ENCODE peak calls at places on chromosome 18, in eight cellular contexts. One of them, this sample, is unnamed.
A peak's percentile ranks its signal among the peaks of the same experiment; 100 is the strongest.

GRCh38 chr18:63265322-63265721 is 54.2 kb downstream of the BCL2 start:
- DNase-seq in K562: no peak
- DNase-seq in GM12878: no peak
- DNase-seq in HCT116: no peak
- DNase-seq in A549: no peak
- DNase-seq in Panc1: no peak
- DNase-seq in HL-60: no peak
- DNase-seq in SK-N-SH: no peak
- DNase-seq in this sample: no peak

GRCh38 chr18:53225567-53226325 is 885.7 kb downstream of the DCC start:
- DNase-seq in A549: no peak
- DNase-seq in SK-N-SH: no peak
- DNase-seq in HL-60: no peak
- DNase-seq in Panc1: no peak
- DNase-seq in HCT116: no peak
- DNase-seq in K562: no peak
- DNase-seq in GM12878: no peak
- DNase-seq in this sample: no peak

GRCh38 chr18:30160124-30160523 is 882.4 kb downstream of the DSC3 start:
- DNase-seq in SK-N-SH: no peak
- DNase-seq in Panc1: no peak
- DNase-seq in GM12878: no peak
- DNase-seq in HL-60: no peak
- DNase-seq in A549: no peak
- DNase-seq in HCT116: no peak
- DNase-seq in K562: no peak
- DNase-seq in this sample: no peak

GRCh38 chr18:59376351-59376935 is 17.4 kb upstream of the LMAN1 start:
- DNase-seq in SK-N-SH: no peak
- DNase-seq in HL-60: no peak
- DNase-seq in GM12878: no peak
- DNase-seq in Panc1: no peak
- DNase-seq in HCT116: no peak
- DNase-seq in A549: no peak
- DNase-seq in K562: no peak
- DNase-seq in this sample: no peak

GRCh38 chr18:73980289-73980979 is 167.2 kb downstream of the FBXO15 start:
- DNase-seq in K562: peak; percentile 29
- DNase-seq in Panc1: peak; percentile 5
- DNase-seq in HL-60: no peak
- DNase-seq in SK-N-SH: peak; percentile 25
- DNase-seq in A549: peak; percentile 27
- DNase-seq in GM12878: no peak
- DNase-seq in HCT116: peak; percentile 4
- DNase-seq in this sample: peak; percentile 66

GRCh38 chr18:4007846-4008245 is 447.3 kb downstream of the DLGAP1 start:
- DNase-seq in HCT116: no peak
- DNase-seq in HL-60: no peak
- DNase-seq in A549: no peak
- DNase-seq in SK-N-SH: no peak
- DNase-seq in K562: no peak
- DNase-seq in GM12878: no peak
- DNase-seq in Panc1: no peak
- DNase-seq in this sample: no peak

GRCh38 chr18:78133729-78134128 is 845.9 kb upstream of the SALL3 start:
- DNase-seq in A549: no peak
- DNase-seq in HCT116: no peak
- DNase-seq in Panc1: no peak
- DNase-seq in K562: no peak
- DNase-seq in HL-60: no peak
- DNase-seq in GM12878: no peak
- DNase-seq in SK-N-SH: no peak
- DNase-seq in this sample: no peak

GRCh38 chr18:79345981-79346380 is 49.7 kb upstream of the NFATC1 start:
- DNase-seq in K562: no peak
- DNase-seq in SK-N-SH: no peak
- DNase-seq in HL-60: no peak
- DNase-seq in GM12878: no peak
- DNase-seq in HCT116: no peak
- DNase-seq in A549: no peak
- DNase-seq in Panc1: no peak
- DNase-seq in this sample: no peak

GRCh38 chr18:48023334-48024008 is 93.0 kb upstream of the SMAD2 start:
- DNase-seq in K562: peak; percentile 44
- DNase-seq in GM12878: no peak
- DNase-seq in Panc1: no peak
- DNase-seq in HCT116: peak; percentile 52
- DNase-seq in HL-60: no peak
- DNase-seq in SK-N-SH: peak; percentile 89
- DNase-seq in A549: peak; percentile 76
- DNase-seq in this sample: peak; percentile 83

GRCh38 chr18:68769423-68769822 is 28.5 kb upstream of the CCDC102B start:
- DNase-seq in HCT116: no peak
- DNase-seq in SK-N-SH: no peak
- DNase-seq in K562: no peak
- DNase-seq in HL-60: no peak
- DNase-seq in GM12878: no peak
- DNase-seq in A549: no peak
- DNase-seq in Panc1: no peak
- DNase-seq in this sample: no peak

GRCh38 chr18:79503891-79504475 is 108.3 kb downstream of the NFATC1 start:
- DNase-seq in K562: peak; percentile 64
- DNase-seq in GM12878: no peak
- DNase-seq in SK-N-SH: no peak
- DNase-seq in A549: no peak
- DNase-seq in HCT116: no peak
- DNase-seq in Panc1: no peak
- DNase-seq in HL-60: no peak
- DNase-seq in this sample: no peak

GRCh38 chr18:28112056-28112470 is 64.9 kb downstream of the CDH2 start:
- DNase-seq in Panc1: no peak
- DNase-seq in K562: no peak
- DNase-seq in HL-60: no peak
- DNase-seq in A549: peak; percentile 17
- DNase-seq in GM12878: no peak
- DNase-seq in SK-N-SH: no peak
- DNase-seq in HCT116: no peak
- DNase-seq in this sample: no peak

GRCh38 chr18:38801640-38802039 is 1236.0 kb upstream of the CELF4 start:
- DNase-seq in K562: no peak
- DNase-seq in SK-N-SH: no peak
- DNase-seq in GM12878: no peak
- DNase-seq in A549: no peak
- DNase-seq in HL-60: no peak
- DNase-seq in Panc1: no peak
- DNase-seq in HCT116: no peak
- DNase-seq in this sample: peak; percentile 24

DNA sequence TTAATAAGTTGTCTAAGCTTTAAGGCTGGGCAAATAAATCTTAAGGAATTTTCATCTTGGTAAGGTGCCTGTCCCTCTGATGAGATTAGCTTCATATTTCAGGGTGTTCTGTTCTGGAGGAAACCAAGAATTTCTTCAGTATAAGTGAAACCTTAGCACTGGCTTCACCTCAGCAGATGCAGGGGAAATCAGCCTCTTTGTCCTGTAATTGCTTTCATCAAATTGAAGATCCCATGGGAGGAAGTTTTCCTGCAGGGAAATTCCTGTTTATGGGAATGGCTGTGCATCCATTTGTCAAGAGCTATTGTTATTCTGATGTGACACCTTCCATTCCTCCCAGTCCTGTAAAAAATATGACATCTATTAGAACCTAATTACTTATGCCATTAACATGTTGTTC is 174.5 kb downstream of the PTPRM start:
- DNase-seq in SK-N-SH: no peak
- DNase-seq in HL-60: no peak
- DNase-seq in HCT116: no peak
- DNase-seq in GM12878: no peak
- DNase-seq in K562: no peak
- DNase-seq in Panc1: no peak
- DNase-seq in A549: no peak
- DNase-seq in this sample: no peak
- TF ChIP-seq REST in SK-N-SH: no peak
- TF ChIP-seq REST in HL-60: no peak
- TF ChIP-seq REST in HCT116: no peak
- TF ChIP-seq REST in GM12878: no peak
- TF ChIP-seq REST in K562: no peak
- TF ChIP-seq REST in Panc1: no peak
- TF ChIP-seq REST in A549: no peak
- TF ChIP-seq REST in this sample: no peak

GRCh38 chr18:45667056-45667455 is 51.8 kb downstream of the SLC14A2 start:
- DNase-seq in K562: no peak
- DNase-seq in HL-60: no peak
- DNase-seq in SK-N-SH: no peak
- DNase-seq in GM12878: no peak
- DNase-seq in Panc1: no peak
- DNase-seq in A549: no peak
- DNase-seq in HCT116: no peak
- DNase-seq in this sample: no peak

GRCh38 chr18:45666006-45666405 is 50.7 kb downstream of the SLC14A2 start:
- DNase-seq in HL-60: no peak
- DNase-seq in SK-N-SH: no peak
- DNase-seq in A549: no peak
- DNase-seq in Panc1: no peak
- DNase-seq in HCT116: no peak
- DNase-seq in GM12878: no peak
- DNase-seq in K562: no peak
- DNase-seq in this sample: no peak

GRCh38 chr18:45666520-45666919 is 51.2 kb downstream of the SLC14A2 start:
- DNase-seq in A549: no peak
- DNase-seq in GM12878: no peak
- DNase-seq in K562: no peak
- DNase-seq in HCT116: no peak
- DNase-seq in HL-60: no peak
- DNase-seq in SK-N-SH: peak; percentile 27
- DNase-seq in Panc1: no peak
- DNase-seq in this sample: no peak

GRCh38 chr18:45663646-45664045 is 48.4 kb downstream of the SLC14A2 start:
- DNase-seq in Panc1: no peak
- DNase-seq in GM12878: no peak
- DNase-seq in K562: no peak
- DNase-seq in HCT116: no peak
- DNase-seq in A549: no peak
- DNase-seq in SK-N-SH: no peak
- DNase-seq in HL-60: no peak
- DNase-seq in this sample: no peak

DNA sequence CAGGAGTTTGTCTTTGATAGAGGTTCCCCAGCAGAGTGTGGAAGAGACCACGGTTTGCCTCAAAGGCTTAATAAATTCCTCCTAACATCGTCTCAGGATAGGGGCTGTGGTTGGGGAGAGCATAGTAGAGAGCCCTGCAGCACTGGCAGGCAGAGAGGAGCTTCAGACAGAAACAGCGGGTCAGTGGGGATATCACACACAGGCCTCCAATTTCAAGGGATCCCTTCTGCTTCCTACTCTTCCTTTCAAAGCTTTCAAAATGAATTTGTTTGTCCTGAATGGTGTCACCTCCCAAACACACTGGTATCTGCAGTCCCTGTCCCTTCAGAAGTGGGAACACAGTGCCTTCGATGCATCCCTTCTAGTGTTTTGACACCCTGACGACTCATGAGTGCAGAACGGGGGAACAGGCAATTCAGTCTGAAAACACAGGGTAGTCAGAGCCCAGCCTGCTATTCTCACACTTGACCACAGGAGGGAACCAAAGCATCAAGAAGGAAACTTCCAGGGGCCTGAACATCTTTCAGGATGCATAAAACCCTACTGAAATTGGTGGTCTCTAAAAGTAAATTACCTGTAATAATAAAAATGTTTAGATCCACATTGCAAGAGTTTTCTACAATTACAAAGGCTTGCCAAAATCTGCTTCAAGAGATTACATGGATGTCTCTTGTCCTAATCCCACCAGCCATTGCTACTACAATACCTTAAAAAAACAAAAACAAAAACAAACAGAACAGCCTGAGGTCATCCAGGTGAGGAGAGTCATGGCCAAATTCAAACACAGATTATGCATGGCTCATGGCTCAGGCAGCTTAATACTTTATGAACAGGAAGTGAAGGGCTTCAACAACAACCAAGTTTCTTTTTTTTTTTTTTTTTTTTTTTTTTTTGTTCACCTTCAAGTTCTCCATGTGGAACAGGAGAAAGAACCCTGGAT is 49.8 kb downstream of the SLC14A2 start:
- DNase-seq in Panc1: peak; percentile 64
- DNase-seq in GM12878: no peak
- DNase-seq in HCT116: peak; percentile 37
- DNase-seq in K562: peak; percentile 66
- DNase-seq in SK-N-SH: peak; percentile 71
- DNase-seq in A549: peak; percentile 46
- DNase-seq in HL-60: peak; percentile 42
- DNase-seq in this sample: peak; percentile 89
- TF ChIP-seq REST in Panc1: no peak
- TF ChIP-seq REST in GM12878: no peak
- TF ChIP-seq REST in HCT116: no peak
- TF ChIP-seq REST in K562: no peak
- TF ChIP-seq REST in SK-N-SH: no peak
- TF ChIP-seq REST in A549: no peak
- TF ChIP-seq REST in HL-60: no peak
- TF ChIP-seq REST in this sample: no peak

DNA sequence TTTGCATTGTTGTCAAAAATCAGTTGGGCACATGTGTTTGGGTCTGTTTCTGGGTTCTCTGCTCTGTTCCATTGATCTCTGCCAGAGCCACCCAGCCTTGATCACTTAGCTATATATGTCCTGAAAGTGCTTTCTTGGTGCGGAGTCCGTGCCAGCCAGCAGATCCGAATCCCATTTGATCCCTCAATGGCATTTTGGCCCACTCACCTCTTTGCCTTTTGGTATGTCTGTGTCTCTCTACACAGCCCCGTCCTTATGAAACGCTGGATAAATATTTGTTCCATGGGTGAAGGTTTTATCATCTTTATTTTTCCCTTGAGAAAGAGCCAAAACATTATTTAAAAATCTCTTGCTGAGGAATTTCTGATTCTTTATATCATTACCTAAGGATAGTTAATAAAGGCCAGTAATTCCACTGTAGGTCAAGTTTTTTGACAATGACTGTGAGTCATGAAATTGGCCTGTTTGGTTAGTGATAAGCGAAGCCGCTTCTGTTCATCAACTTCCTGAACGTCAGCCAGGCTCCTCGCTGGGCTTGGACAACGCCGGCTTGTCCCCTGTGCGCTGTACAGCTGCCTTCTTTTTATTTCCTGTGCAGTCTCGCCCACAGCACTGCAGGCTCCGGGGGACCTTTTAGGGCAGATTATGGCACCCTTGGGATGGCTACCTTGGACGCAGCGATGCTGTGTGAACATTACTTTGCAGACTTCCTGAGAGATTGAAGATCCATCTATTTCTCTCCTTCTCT is 24.9 kb downstream of the MTCL1 start:
- DNase-seq in HL-60: no peak
- DNase-seq in Panc1: no peak
- DNase-seq in A549: peak; percentile 92
- DNase-seq in SK-N-SH: peak; percentile 58
- DNase-seq in HCT116: peak; percentile 74
- DNase-seq in K562: peak; percentile 92
- DNase-seq in GM12878: no peak
- DNase-seq in this sample: no peak
- TF ChIP-seq REST in HL-60: no peak
- TF ChIP-seq REST in Panc1: no peak
- TF ChIP-seq REST in A549: no peak
- TF ChIP-seq REST in SK-N-SH: peak; percentile 7
- TF ChIP-seq REST in HCT116: no peak
- TF ChIP-seq REST in K562: no peak
- TF ChIP-seq REST in GM12878: no peak
- TF ChIP-seq REST in this sample: no peak

GRCh38 chr18:2971741-2972552 is 41.0 kb downstream of the LPIN2 start:
- DNase-seq in HCT116: no peak
- DNase-seq in HL-60: peak; percentile 69
- DNase-seq in SK-N-SH: no peak
- DNase-seq in GM12878: peak; percentile 90
- DNase-seq in A549: no peak
- DNase-seq in Panc1: no peak
- DNase-seq in K562: no peak
- DNase-seq in this sample: no peak
- TF ChIP-seq REST in HCT116: no peak
- TF ChIP-seq REST in HL-60: no peak
- TF ChIP-seq REST in SK-N-SH: no peak
- TF ChIP-seq REST in GM12878: peak; percentile 21
- TF ChIP-seq REST in A549: no peak
- TF ChIP-seq REST in Panc1: no peak
- TF ChIP-seq REST in K562: no peak
- TF ChIP-seq REST in this sample: no peak

This sample was measured in GM23338.